ENCODE peak calls at places on chromosomes 16 and 17, in seven cellular contexts. O is effector CD4-positive, alpha-beta T cell; X is islet precursor cell; S is effector memory CD4-positive, alpha-beta T cell; H is activated T-cell treated with anti-CD3 and anti-CD28 coated beads for 4 hours; J is activated CD8-positive, alpha-beta memory T cell treated with anti-CD3 and anti-CD28 coated beads for 4 hours; B is NCI-H2029 treated with DMSO at 0.1 percent for 48 hours. I is an unnamed sample.

GRCh38 chr16:27600386-27600785 is 50.4 kb downstream of the KATNIP start:
- DNase-seq in O (no peak), X (peak; percentile 64), S (no peak), H (no peak), J (no peak), B (no peak), I (no peak)

GRCh38 chr16:1014221-1014620 is 32.7 kb downstream of the SOX8 start:
- DNase-seq in O (no peak), X (no peak), S (no peak), H (no peak), J (no peak), B (no peak), I (no peak)

GRCh38 chr16:70753228-70753627 is 47.7 kb downstream of the VAC14 start:
- DNase-seq in O (no peak), X (no peak), S (no peak), H (no peak), J (no peak), B (no peak), I (no peak)

GRCh38 chr17:4858068-4858879 is 25.1 kb downstream of the MINK1 start:
- DNase-seq in O (no peak), X (peak; percentile 84), S (no peak), H (no peak), J (no peak), B (no peak), I (no peak)

GRCh38 chr16:23901178-23902131 is 65.7 kb downstream of the PRKCB start:
- DNase-seq in O (no peak), X (peak; percentile 61), S (no peak), H (no peak), J (no peak), B (no peak), I (no peak)

GRCh38 chr16:20866161-20866772 is 33.9 kb downstream of the DCUN1D3 start:
- DNase-seq in O (no peak), X (peak; percentile 93), S (no peak), H (no peak), J (no peak), B (no peak), I (no peak)

GRCh38 chr16:57688987-57689771 is 5.4 kb upstream of the DRC7 start:
- DNase-seq in O (no peak), X (no peak), S (no peak), H (no peak), J (no peak), B (no peak), I (no peak)

GRCh38 chr17:17515921-17516295 is 19.7 kb upstream of the RASD1 start:
- DNase-seq in O (no peak), X (peak; percentile 81), S (no peak), H (no peak), J (no peak), B (no peak), I (no peak)

GRCh38 chr17:48310748-48311213 is 119.2 kb downstream of the SKAP1 start:
- DNase-seq in O (no peak), X (peak; percentile 66), S (no peak), H (no peak), J (no peak), B (peak; percentile 66), I (no peak)

GRCh38 chr17:77796201-77796860 is 162.2 kb upstream of the TNRC6C start:
- DNase-seq in O (no peak), X (no peak), S (no peak), H (no peak), J (no peak), B (no peak), I (no peak)

GRCh38 chr16:71929048-71929447 is 33.7 kb downstream of the IST1 start:
- DNase-seq in O (no peak), X (peak; percentile 68), S (no peak), H (no peak), J (no peak), B (no peak), I (no peak)

GRCh38 chr17:72419866-72420774 is 299.3 kb downstream of the SOX9 start:
- DNase-seq in O (no peak), X (no peak), S (no peak), H (no peak), J (no peak), B (no peak), I (no peak)

GRCh38 chr16:25114121-25114520 is 2.6 kb downstream of the LCMT1 start:
- DNase-seq in O (no peak), X (no peak), S (no peak), H (no peak), J (no peak), B (no peak), I (no peak)

GRCh38 chr16:30357715-30358576 is 2.8 kb upstream of the CD2BP2 start:
- DNase-seq in O (no peak), X (peak; percentile 41), S (no peak), H (no peak), J (no peak), B (no peak), I (no peak)

GRCh38 chr17:1999557-2000251 is 25.4 kb downstream of the RTN4RL1 start:
- DNase-seq in O (no peak), X (peak; percentile 86), S (no peak), H (no peak), J (no peak), B (no peak), I (no peak)

GRCh38 chr16:74107795-74108610 is 188.6 kb upstream of the PSMD7 start:
- DNase-seq in O (no peak), X (peak; percentile 71), S (no peak), H (no peak), J (no peak), B (peak; percentile 9), I (no peak)

GRCh38 chr16:53753431-53753830 is 49.5 kb downstream of the FTO start:
- DNase-seq in O (no peak), X (no peak), S (no peak), H (no peak), J (no peak), B (no peak), I (no peak)

GRCh38 chr17:76989519-76989918 is 121.3 kb downstream of the MGAT5B start:
- DNase-seq in O (no peak), X (peak; percentile 48), S (no peak), H (no peak), J (no peak), B (no peak), I (no peak)

GRCh38 chr16:24978370-24978914 is 36.7 kb downstream of the ARHGAP17 start:
- DNase-seq in O (no peak), X (peak; percentile 49), S (no peak), H (no peak), J (no peak), B (no peak), I (no peak)

GRCh38 chr16:82945420-82946096 is 318.8 kb downstream of the CDH13 start:
- DNase-seq in O (no peak), X (no peak), S (no peak), H (no peak), J (no peak), B (no peak), I (no peak)

GRCh38 chr17:81508639-81509047 is 4.0 kb downstream of the ACTG1 start:
- DNase-seq in O (no peak), X (peak; percentile 83), S (no peak), H (no peak), J (no peak), B (no peak), I (no peak)

GRCh38 chr16:27650073-27650701 is 100.2 kb downstream of the KATNIP start:
- DNase-seq in O (no peak), X (peak; percentile 61), S (no peak), H (no peak), J (no peak), B (no peak), I (no peak)

GRCh38 chr17:7241783-7242716 is at the start of gene GABARAP:
- DNase-seq in O (peak; percentile 91), X (peak; percentile 95), S (peak; percentile 89), H (peak; percentile 96), J (peak; percentile 91), B (peak; percentile 41), I (peak; percentile 89)

GRCh38 chr17:61175298-61176142 is 224.1 kb upstream of the TBX2 start:
- DNase-seq in O (no peak), X (no peak), S (no peak), H (no peak), J (no peak), B (no peak), I (no peak)

GRCh38 chr17:50865060-50865867 is 890 bp downstream of the TOB1 start:
- DNase-seq in O (peak; percentile 29), X (peak; percentile 77), S (peak; percentile 27), H (no peak), J (no peak), B (no peak), I (no peak)

GRCh38 chr16:85592700-85593502 is 20.2 kb upstream of the GSE1 start:
- DNase-seq in O (no peak), X (no peak), S (no peak), H (no peak), J (no peak), B (no peak), I (no peak)

GRCh38 chr17:51617876-51618455 is 357.6 kb downstream of the UTP18 start:
- DNase-seq in O (no peak), X (no peak), S (no peak), H (no peak), J (no peak), B (no peak), I (no peak)

GRCh38 chr17:78337244-78338109 is 22.4 kb downstream of the SOCS3 start:
- DNase-seq in O (no peak), X (no peak), S (no peak), H (no peak), J (no peak), B (no peak), I (no peak)

GRCh38 chr16:716768-717325 is 1.9 kb downstream of the METRN start:
- DNase-seq in O (no peak), X (no peak), S (no peak), H (no peak), J (no peak), B (no peak), I (no peak)

GRCh38 chr17:64732336-64733006 is 70.4 kb upstream of the SMURF2 start:
- DNase-seq in O (no peak), X (peak; percentile 70), S (no peak), H (no peak), J (no peak), B (no peak), I (no peak)

GRCh38 chr17:80036715-80037477 is 454 bp downstream of the CCDC40 start:
- DNase-seq in O (peak; percentile 9), X (peak; percentile 90), S (peak; percentile 18), H (peak; percentile 7), J (peak; percentile 6), B (peak; percentile 22), I (no peak)

GRCh38 chr17:62565817-62566216 is 61.7 kb upstream of the MRC2 start:
- DNase-seq in O (no peak), X (no peak), S (no peak), H (no peak), J (no peak), B (no peak), I (no peak)

GRCh38 chr17:79949646-79950292 is 85.9 kb downstream of the TBC1D16 start:
- DNase-seq in O (no peak), X (peak; percentile 77), S (no peak), H (no peak), J (no peak), B (no peak), I (no peak)

GRCh38 chr17:43907425-43907981 is at the start of gene MPP2:
- DNase-seq in O (peak; percentile 54), X (peak; percentile 96), S (peak; percentile 44), H (peak; percentile 22), J (no peak), B (no peak), I (peak; percentile 17)

GRCh38 chr16:64481497-64481896 is 640.4 kb downstream of the CDH11 start:
- DNase-seq in O (no peak), X (no peak), S (no peak), H (no peak), J (no peak), B (no peak), I (no peak)

GRCh38 chr16:74749291-74750055 is 25.1 kb downstream of the FA2H start:
- DNase-seq in O (no peak), X (no peak), S (no peak), H (no peak), J (no peak), B (no peak), I (no peak)

GRCh38 chr17:69819316-69820087 is 255.5 kb upstream of the KCNJ16 start:
- DNase-seq in O (no peak), X (no peak), S (no peak), H (no peak), J (no peak), B (no peak), I (no peak)

I was measured in activated CD4-positive, CD25-positive, alpha-beta regulatory T cell treated with anti-CD3 and anti-CD28 coated beads, Interleukin-2, amount 50 U/mL, for 16 hours.